ENCODE peak calls at places on chromosomes 12 and 14, in eight cellular contexts. V is transverse colon, H is hepatocyte, N is psoas muscle, B is NT2/D1, W is right cardiac atrium, T is pancreas, L is thyroid gland. G is an unnamed sample. For H3K27me3 and H3K4me1, the result is how much of the 10 kb centered on the place peaks cover.

GRCh38 chr14:88013750-88014349 is 8.9 kb downstream of the GPR65 start:
- DNase-seq in V (peak), H (peak), N (peak), B (peak), W (peak), T (no peak), L (peak), G (no peak)

GRCh38 chr14:59133202-59133601 is 55.3 kb upstream of the DAAM1 start:
- DNase-seq in V (no peak), H (no peak), N (no peak), B (no peak), W (no peak), T (no peak), L (no peak), G (no peak)

GRCh38 chr12:42516573-42516972 is 73.0 kb downstream of the PRICKLE1 start:
- DNase-seq in V (no peak), H (no peak), N (no peak), B (no peak), W (no peak), T (no peak), L (no peak), G (no peak)

GRCh38 chr14:104353221-104353920 is 215.0 kb downstream of the KIF26A start:
- DNase-seq in V (peak), H (no peak), N (peak), B (no peak), W (no peak), T (no peak), L (no peak), G (no peak)

GRCh38 chr14:68596701-68597100 is 196.2 kb downstream of the ZFP36L1 start:
- DNase-seq in V (no peak), H (no peak), N (peak), B (no peak), W (no peak), T (peak), L (no peak), G (no peak)

GRCh38 chr12:123141615-123142517 is 9.0 kb downstream of the PITPNM2 start:
- DNase-seq in V (peak), H (peak), N (no peak), B (no peak), W (peak), T (no peak), L (peak), G (no peak)

GRCh38 chr12:115337693-115338543 is 653.9 kb upstream of the TBX3 start:
- DNase-seq in V (peak), H (peak), N (peak), B (no peak), W (peak), T (no peak), L (peak), G (no peak)

GRCh38 chr14:88983755-88984154 is 159.3 kb downstream of the TTC8 start:
- DNase-seq in V (no peak), H (peak), N (no peak), B (peak), W (no peak), T (no peak), L (no peak), G (no peak)

GRCh38 chr12:13038491-13039161 is 5.6 kb upstream of the FAM234B start:
- DNase-seq in V (no peak), H (no peak), N (no peak), B (no peak), W (no peak), T (no peak), L (no peak), G (no peak)

GRCh38 chr14:100730530-100730929 is 3.8 kb downstream of the DLK1 start:
- DNase-seq in V (no peak), H (no peak), N (no peak), B (no peak), W (no peak), T (no peak), L (no peak), G (no peak)

GRCh38 chr14:80434574-80435321 is 223.4 kb upstream of the DIO2 start:
- DNase-seq in V (no peak), H (peak), N (no peak), B (no peak), W (no peak), T (no peak), L (peak), G (no peak)

GRCh38 chr14:20632448-20632830 is 9.1 kb downstream of the OR6S1 start:
- DNase-seq in V (no peak), H (no peak), N (no peak), B (no peak), W (no peak), T (no peak), L (no peak), G (no peak)

GRCh38 chr12:55073043-55074022 is 52.9 kb upstream of the OR9K2 start:
- DNase-seq in V (peak), H (peak), N (peak), B (peak), W (peak), T (peak), L (peak), G (peak)

GRCh38 chr14:44895716-44896115 is 66.0 kb downstream of the KLHL28 start:
- DNase-seq in V (no peak), H (peak), N (no peak), B (no peak), W (no peak), T (no peak), L (no peak), G (no peak)

GRCh38 chr12:63301311-63301710 is 150.3 kb upstream of the AVPR1A start:
- DNase-seq in V (no peak), H (no peak), N (no peak), B (no peak), W (no peak), T (no peak), L (no peak), G (no peak)

GRCh38 chr12:58364389-58365086 is 423.2 kb downstream of the ATP23 start:
- DNase-seq in V (no peak), H (peak), N (no peak), B (no peak), W (no peak), T (no peak), L (peak), G (no peak)

GRCh38 chr14:92513204-92513965 is at the start of gene RIN3:
- DNase-seq in V (peak), H (peak), N (peak), B (no peak), W (peak), T (no peak), L (peak), G (no peak)

GRCh38 chr12:8644345-8645248 is 18.0 kb downstream of the MFAP5 start:
- DNase-seq in V (no peak), H (no peak), N (no peak), B (no peak), W (no peak), T (no peak), L (no peak), G (no peak)

GRCh38 chr14:74955229-74955999 is at the start of gene PGF:
- DNase-seq in V (peak), H (peak), N (peak), B (no peak), W (peak), T (peak), L (peak), G (no peak)

GRCh38 chr12:51195841-51196240 is 22.0 kb downstream of the POU6F1 start:
- DNase-seq in V (no peak), H (no peak), N (no peak), B (no peak), W (no peak), T (no peak), L (no peak), G (no peak)

GRCh38 chr14:72775923-72776554 is 117.9 kb downstream of the DPF3 start:
- DNase-seq in V (no peak), H (no peak), N (no peak), B (no peak), W (no peak), T (no peak), L (no peak), G (no peak)

GRCh38 chr12:51533799-51534198 is 57.2 kb upstream of the SCN8A start:
- DNase-seq in V (no peak), H (no peak), N (no peak), B (no peak), W (no peak), T (no peak), L (no peak), G (no peak)

GRCh38 chr14:101480022-101480746 is 81.1 kb upstream of the DIO3 start:
- DNase-seq in V (no peak), H (no peak), N (no peak), B (no peak), W (no peak), T (peak), L (no peak), G (no peak)

GRCh38 chr12:94872007-94872653 is 131.4 kb downstream of the NDUFA12 start:
- DNase-seq in V (no peak), H (no peak), N (no peak), B (no peak), W (no peak), T (no peak), L (peak), G (no peak)

GRCh38 chr12:1939745-1940607 is 21.5 kb upstream of the CACNA2D4 start:
- DNase-seq in V (peak), H (peak), N (peak), B (peak), W (peak), T (peak), L (peak), G (peak)

GRCh38 chr12:1282670-1283361 is 291.8 kb downstream of the ERC1 start:
- DNase-seq in V (peak), H (peak), N (no peak), B (peak), W (peak), T (no peak), L (no peak), G (no peak)

GRCh38 chr14:102914474-102915291 is 7.8 kb upstream of the AMN start:
- DNase-seq in V (no peak), H (no peak), N (peak), B (no peak), W (no peak), T (peak), L (no peak), G (no peak)

GRCh38 chr12:130688027-130688778 is 27.9 kb downstream of the RIMBP2 start:
- DNase-seq in V (no peak), H (no peak), N (no peak), B (no peak), W (no peak), T (peak), L (no peak), G (no peak)
- H3K27me3 ChIP-seq in V (under half), H (under half), N (under half), B (under half), W (under half), T (under half), L (under half), G (under half)

GRCh38 chr14:77142289-77142814 is 761 bp upstream of the ZDHHC22 start:
- DNase-seq in V (no peak), H (no peak), N (no peak), B (no peak), W (no peak), T (no peak), L (no peak), G (no peak)

GRCh38 chr14:77140343-77140936 is 1.2 kb downstream of the ZDHHC22 start:
- DNase-seq in V (no peak), H (no peak), N (no peak), B (no peak), W (no peak), T (no peak), L (no peak), G (no peak)

GRCh38 chr14:77139540-77140342 is 1.9 kb downstream of the ZDHHC22 start:
- DNase-seq in V (peak), H (peak), N (peak), B (no peak), W (no peak), T (peak), L (no peak), G (no peak)

GRCh38 chr14:77141592-77142288 is at the start of gene ZDHHC22:
- DNase-seq in V (no peak), H (no peak), N (no peak), B (no peak), W (no peak), T (peak), L (peak), G (no peak)

GRCh38 chr14:77140937-77141591 is 527 bp downstream of the ZDHHC22 start:
- DNase-seq in V (no peak), H (peak), N (no peak), B (no peak), W (no peak), T (no peak), L (no peak), G (no peak)
- H3K4me3 ChIP-seq in V (no peak), H (peak), N (peak), B (peak), W (peak), T (peak), L (no peak), G (peak)

GRCh38 chr12:143964-144649 is 69.8 kb downstream of the SLC6A12 start:
- DNase-seq in V (peak), H (peak), N (no peak), B (no peak), W (no peak), T (no peak), L (no peak), G (no peak)
- H3K4me1 ChIP-seq in V (under half), H (under half), N (under half), B (half or more), W (under half), T (under half), L (under half), G (under half)

DNA sequence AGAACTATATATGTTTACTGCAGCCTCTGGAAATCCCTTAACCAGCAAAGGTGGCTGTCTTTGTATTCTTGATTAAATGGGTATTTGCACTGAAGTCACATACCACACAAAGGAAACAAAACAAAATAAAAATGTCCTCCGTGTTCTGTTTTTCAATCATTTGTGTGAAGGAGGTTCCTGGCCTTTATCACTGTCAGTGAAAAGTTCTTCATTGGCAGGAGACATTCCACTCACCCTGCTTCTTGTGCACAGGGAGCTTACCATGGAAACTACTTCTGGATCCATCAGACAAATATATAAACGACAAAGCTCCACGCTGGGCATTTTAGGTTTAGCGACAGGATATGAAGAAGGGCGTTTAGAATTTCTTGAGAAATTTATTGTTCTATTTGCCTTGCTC is 5.7 kb upstream of the NKX2-8 start:
- DNase-seq in V (no peak), H (no peak), N (no peak), B (no peak), W (no peak), T (no peak), L (no peak), G (no peak)
- H3K27me3 ChIP-seq in V (half or more), H (half or more), N (half or more), B (under half), W (under half), T (under half), L (under half), G (half or more)

G was measured in iPS DF 6.9.